ENCODE peak calls at places on chromosomes 7 and 10, in eight cellular contexts. Y is neuronal stem cell, U is GM18507, O is GM23248, H is iris pigment epithelial cell, X is BE2C, G is HuH-7.5, R is kidney epithelial cell. A is an unnamed sample.

GRCh38 chr7:32227746-32228145 is 157.5 kb upstream of the PDE1C start:
- DNase-seq in Y (no peak), U (no peak), O (no peak), H (no peak), X (no peak), G (no peak), R (no peak), A (no peak)

GRCh38 chr10:1141261-1141660 is 85.1 kb downstream of the WDR37 start:
- DNase-seq in Y (no peak), U (no peak), O (no peak), H (no peak), X (no peak), G (no peak), R (no peak), A (no peak)

GRCh38 chr7:134905375-134905774 is 80.9 kb upstream of the AGBL3 start:
- DNase-seq in Y (no peak), U (no peak), O (peak), H (peak), X (no peak), G (no peak), R (no peak), A (no peak)

GRCh38 chr10:31618541-31619291 is 299.7 kb downstream of the ZEB1 start:
- DNase-seq in Y (no peak), U (no peak), O (peak), H (no peak), X (peak), G (no peak), R (no peak), A (no peak)

GRCh38 chr10:1540144-1540543 is 197.2 kb downstream of the ADARB2 start:
- DNase-seq in Y (no peak), U (no peak), O (no peak), H (no peak), X (no peak), G (no peak), R (no peak), A (no peak)

GRCh38 chr10:101075775-101076174 is 14.0 kb downstream of the KAZALD1 start:
- DNase-seq in Y (no peak), U (no peak), O (no peak), H (no peak), X (no peak), G (no peak), R (no peak), A (no peak)

GRCh38 chr7:82085116-82085515 is 315.3 kb upstream of the HGF start:
- DNase-seq in Y (no peak), U (no peak), O (no peak), H (no peak), X (no peak), G (no peak), R (no peak), A (no peak)

GRCh38 chr10:76388321-76388720 is 956.9 kb downstream of the LRMDA start:
- DNase-seq in Y (no peak), U (no peak), O (peak), H (peak), X (no peak), G (no peak), R (no peak), A (no peak)

GRCh38 chr10:1153805-1154351 is 97.7 kb downstream of the WDR37 start:
- DNase-seq in Y (no peak), U (no peak), O (no peak), H (no peak), X (no peak), G (no peak), R (no peak), A (no peak)

GRCh38 chr10:110613341-110613995 is 30.7 kb upstream of the RBM20 start:
- DNase-seq in Y (no peak), U (no peak), O (no peak), H (no peak), X (no peak), G (no peak), R (no peak), A (no peak)

GRCh38 chr10:97534746-97535367 is 36.1 kb downstream of the UBTD1 start:
- DNase-seq in Y (no peak), U (peak), O (peak), H (peak), X (peak), G (peak), R (no peak), A (peak)

GRCh38 chr10:29555746-29556481 is 78.9 kb downstream of the SVIL start:
- DNase-seq in Y (no peak), U (no peak), O (peak), H (peak), X (no peak), G (no peak), R (peak), A (no peak)

GRCh38 chr7:91512958-91513357 is 248.7 kb downstream of the FZD1 start:
- DNase-seq in Y (no peak), U (no peak), O (peak), H (peak), X (no peak), G (no peak), R (no peak), A (no peak)

GRCh38 chr7:13874783-13875182 is 114.7 kb downstream of the ETV1 start:
- DNase-seq in Y (no peak), U (no peak), O (peak), H (peak), X (no peak), G (no peak), R (no peak), A (no peak)